ENCODE peak calls at places on chromosomes 16 and 17, in four cellular contexts. A is GM10248, C is right lobe of liver, T is NCI-H1694 treated with DMSO at 0.1 percent for 48 hours. P is an unnamed sample.

GRCh38 chr17:68740555-68741447 is 139.6 kb upstream of the FAM20A start:
- DNase-seq in A (no peak), C (no peak), T (no peak), P (no peak)

GRCh38 chr17:63151981-63152523 is 186.0 kb downstream of the TANC2 start:
- DNase-seq in A (no peak), C (no peak), T (peak; percentile 25), P (no peak)

GRCh38 chr16:29745853-29746345 is at the start of gene C16orf54:
- DNase-seq in A (peak; percentile 72), C (peak; percentile 67), T (no peak), P (no peak)

GRCh38 chr16:66576306-66576705 is 3.0 kb upstream of the CMTM2 start:
- DNase-seq in A (no peak), C (no peak), T (no peak), P (no peak)

GRCh38 chr16:51326131-51326856 is 175.2 kb upstream of the SALL1 start:
- DNase-seq in A (no peak), C (no peak), T (no peak), P (no peak)

GRCh38 chr16:73126453-73126853 is 78.5 kb upstream of the ZFHX3 start:
- DNase-seq in A (no peak), C (peak; percentile 66), T (no peak), P (peak; percentile 45)

GRCh38 chr17:65495255-65496060 is 66.0 kb downstream of the AXIN2 start:
- DNase-seq in A (no peak), C (no peak), T (no peak), P (no peak)

GRCh38 chr17:77829871-77830799 is 128.4 kb upstream of the TNRC6C start:
- DNase-seq in A (no peak), C (no peak), T (no peak), P (no peak)

GRCh38 chr16:30458561-30459394 is 13.1 kb upstream of the SEPHS2 start:
- DNase-seq in A (peak; percentile 77), C (no peak), T (no peak), P (peak; percentile 63)

GRCh38 chr17:42279776-42280630 is 3.8 kb upstream of the STAT5B start:
- DNase-seq in A (no peak), C (peak; percentile 35), T (no peak), P (no peak)

P was measured in HepG2.